ENCODE peak calls at places on chromosomes 1 and 21, in eight cellular contexts. E is neural progenitor cell, C is bronchial epithelial cell, X is adrenal gland, U is choroid plexus epithelial cell, D is cardiac muscle cell, B is vagina, Z is fibroblast of pulmonary artery. I is an unnamed sample.

GRCh38 chr1:37434292-37434907 is 40.0 kb upstream of the ZC3H12A start:
- DNase-seq in E (peak), C (no peak), X (peak), U (peak), D (peak), B (no peak), Z (peak), I (peak)

GRCh38 chr1:159005161-159005560 is 4.5 kb upstream of the IFI16 start:
- DNase-seq in E (no peak), C (no peak), X (no peak), U (no peak), D (no peak), B (no peak), Z (peak), I (no peak)

GRCh38 chr1:8154621-8155052 is 128.5 kb upstream of the ERRFI1 start:
- DNase-seq in E (peak), C (peak), X (no peak), U (peak), D (peak), B (no peak), Z (peak), I (peak)

GRCh38 chr1:240136402-240136801 is 44.7 kb downstream of the FMN2 start:
- DNase-seq in E (no peak), C (no peak), X (no peak), U (no peak), D (no peak), B (no peak), Z (no peak), I (no peak)

GRCh38 chr1:79283451-79283850 is 276.9 kb upstream of the ADGRL4 start:
- DNase-seq in E (no peak), C (no peak), X (no peak), U (no peak), D (no peak), B (no peak), Z (no peak), I (no peak)

GRCh38 chr1:206705187-206705586 is 20.5 kb downstream of the MAPKAPK2 start:
- DNase-seq in E (peak), C (peak), X (peak), U (peak), D (peak), B (no peak), Z (peak), I (peak)

GRCh38 chr1:7026188-7026587 is 240.9 kb downstream of the CAMTA1 start:
- DNase-seq in E (no peak), C (peak), X (no peak), U (no peak), D (no peak), B (no peak), Z (no peak), I (no peak)

GRCh38 chr1:30447701-30448100 is 275.7 kb downstream of the MATN1 start:
- DNase-seq in E (no peak), C (no peak), X (no peak), U (no peak), D (no peak), B (peak), Z (no peak), I (no peak)

GRCh38 chr1:37056201-37056764 is 22.0 kb upstream of the GRIK3 start:
- DNase-seq in E (peak), C (no peak), X (no peak), U (no peak), D (no peak), B (no peak), Z (no peak), I (no peak)

GRCh38 chr1:113042336-113043143 is 30.5 kb upstream of the LRIG2 start:
- DNase-seq in E (peak), C (peak), X (peak), U (peak), D (peak), B (no peak), Z (peak), I (peak)

GRCh38 chr1:44507490-44508396 is 102.7 kb downstream of the RNF220 start:
- DNase-seq in E (peak), C (no peak), X (no peak), U (no peak), D (no peak), B (no peak), Z (no peak), I (no peak)

GRCh38 chr1:167689569-167689925 is 32.2 kb upstream of the MPZL1 start:
- DNase-seq in E (no peak), C (no peak), X (no peak), U (no peak), D (no peak), B (no peak), Z (no peak), I (no peak)

GRCh38 chr1:243642936-243643335 is 207.1 kb downstream of the AKT3 start:
- DNase-seq in E (no peak), C (peak), X (no peak), U (peak), D (peak), B (no peak), Z (peak), I (peak)

GRCh38 chr1:167289063-167289442 is 68.4 kb downstream of the POU2F1 start:
- DNase-seq in E (no peak), C (no peak), X (no peak), U (no peak), D (no peak), B (no peak), Z (no peak), I (no peak)

DNA sequence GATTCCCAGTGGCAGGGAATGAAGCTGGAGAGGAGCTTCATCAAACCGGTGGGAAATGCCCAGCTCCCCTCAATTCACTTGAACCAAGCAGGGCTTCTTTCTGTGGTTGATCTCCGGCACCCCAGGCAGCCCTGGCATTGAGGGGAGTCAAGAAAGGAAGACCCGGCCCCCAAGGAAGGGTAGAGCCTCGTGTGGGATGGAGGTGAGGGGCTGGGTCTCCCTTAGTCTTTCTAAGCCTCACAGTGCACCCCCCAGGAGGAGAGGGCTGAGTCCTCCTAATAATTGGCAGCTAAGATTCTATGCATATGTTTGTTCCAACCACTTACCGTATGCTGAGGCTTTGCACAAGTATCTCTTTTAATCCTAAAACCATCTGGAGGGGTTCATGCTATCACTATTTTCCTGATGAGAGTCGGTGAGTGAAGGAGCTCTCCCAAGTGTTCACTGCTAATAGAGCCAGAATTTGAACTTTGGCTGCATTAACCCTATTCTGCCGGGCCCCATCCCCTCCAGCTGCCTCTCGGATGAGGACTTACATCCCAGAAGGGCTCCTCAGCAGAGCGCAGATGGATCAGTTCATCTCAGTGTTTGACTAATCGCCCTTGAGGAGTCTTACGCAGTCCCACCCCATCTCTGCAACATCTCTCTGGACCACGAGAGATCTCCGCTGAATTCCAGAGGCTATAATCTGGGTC is 33.1 kb upstream of the TMEM51 start:
- DNase-seq in E (no peak), C (no peak), X (no peak), U (no peak), D (no peak), B (no peak), Z (no peak), I (no peak)
- TF ChIP-seq CTCF in E (no peak), C (no peak), X (no peak), U (no peak), D (no peak), B (no peak), Z (no peak), I (no peak)

GRCh38 chr21:26070822-26071425 is 99.6 kb downstream of the APP start:
- DNase-seq in E (peak), C (peak), X (peak), U (peak), D (peak), B (no peak), Z (peak), I (peak)
- H3K4me3 ChIP-seq in E (no peak), C (no peak), X (no peak), U (peak), D (no peak), B (peak), Z (no peak), I (peak)

DNA sequence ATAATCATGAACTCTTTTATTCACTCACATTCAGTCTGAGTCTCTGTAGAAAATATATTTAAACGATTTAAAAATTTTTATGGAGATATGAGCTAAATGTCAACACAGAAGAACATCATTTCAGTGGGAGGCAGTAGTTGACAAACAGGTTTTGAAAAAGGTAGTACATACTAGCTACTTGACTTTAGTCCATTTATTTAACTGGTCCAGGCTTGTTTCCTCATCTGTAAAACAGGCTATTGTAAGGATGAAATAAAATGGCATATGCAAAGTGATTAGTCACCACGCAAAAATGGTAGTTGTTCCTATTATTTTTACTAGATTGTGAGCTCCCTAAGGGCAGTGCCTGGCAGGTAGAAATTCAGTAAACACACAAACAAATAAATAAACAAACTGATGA is 75.2 kb downstream of the NTPCR start:
- DNase-seq in E (no peak), C (peak), X (no peak), U (no peak), D (no peak), B (no peak), Z (no peak), I (no peak)
- TF ChIP-seq CTCF in E (no peak), C (no peak), X (no peak), U (no peak), D (no peak), B (no peak), Z (no peak), I (no peak)

GRCh38 chr1:156096640-156097391 is 14.6 kb upstream of the MEX3A start:
- DNase-seq in E (peak), C (peak), X (peak), U (peak), D (peak), B (no peak), Z (peak), I (peak)
- H3K4me3 ChIP-seq in E (no peak), C (no peak), X (no peak), U (no peak), D (no peak), B (peak), Z (no peak), I (no peak)

DNA sequence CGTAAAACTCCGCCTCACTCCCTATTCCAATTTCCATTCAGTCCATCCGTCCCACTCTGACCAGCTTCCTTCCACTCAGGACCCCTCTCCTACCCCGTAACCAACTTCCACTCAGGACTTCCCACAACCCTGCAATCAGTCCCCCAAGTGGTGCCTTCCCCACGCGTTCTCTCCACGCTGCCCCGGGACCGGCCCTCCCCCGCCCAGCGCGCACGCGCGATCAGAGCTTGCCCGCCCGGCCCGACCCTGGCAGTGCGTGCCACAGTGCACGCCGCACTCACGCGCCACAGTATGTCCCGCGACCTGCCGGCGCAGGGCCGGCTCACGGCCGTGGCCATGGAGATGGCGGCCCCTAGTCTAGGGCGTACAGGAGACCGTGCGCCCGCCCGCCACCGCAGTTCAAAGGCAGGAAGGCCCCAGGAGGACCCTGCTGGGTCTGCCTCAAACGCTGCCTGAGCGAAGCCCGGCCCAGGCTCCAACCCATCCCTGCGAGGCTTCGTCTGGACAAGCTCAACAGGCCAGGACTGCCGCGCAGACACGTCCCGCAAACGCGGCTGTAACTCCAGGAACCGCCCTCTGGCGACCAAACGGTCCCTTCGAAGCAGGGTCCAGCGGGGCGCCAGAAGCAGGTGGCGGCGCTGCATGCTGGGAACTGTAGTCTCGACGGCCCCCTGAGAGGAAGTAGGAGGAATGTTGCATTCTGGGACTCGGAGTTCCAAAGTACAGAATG is at the start of gene NDC1:
- DNase-seq in E (peak), C (peak), X (peak), U (peak), D (peak), B (peak), Z (peak), I (peak)
- TF ChIP-seq CTCF in E (peak), C (peak), X (no peak), U (no peak), D (peak), B (no peak), Z (no peak), I (peak)

GRCh38 chr1:172427191-172427590 is 6.7 kb downstream of the C1orf105 start:
- DNase-seq in E (no peak), C (no peak), X (no peak), U (no peak), D (no peak), B (no peak), Z (no peak), I (no peak)
- H3K4me3 ChIP-seq in E (no peak), C (no peak), X (no peak), U (no peak), D (no peak), B (no peak), Z (no peak), I (no peak)

DNA sequence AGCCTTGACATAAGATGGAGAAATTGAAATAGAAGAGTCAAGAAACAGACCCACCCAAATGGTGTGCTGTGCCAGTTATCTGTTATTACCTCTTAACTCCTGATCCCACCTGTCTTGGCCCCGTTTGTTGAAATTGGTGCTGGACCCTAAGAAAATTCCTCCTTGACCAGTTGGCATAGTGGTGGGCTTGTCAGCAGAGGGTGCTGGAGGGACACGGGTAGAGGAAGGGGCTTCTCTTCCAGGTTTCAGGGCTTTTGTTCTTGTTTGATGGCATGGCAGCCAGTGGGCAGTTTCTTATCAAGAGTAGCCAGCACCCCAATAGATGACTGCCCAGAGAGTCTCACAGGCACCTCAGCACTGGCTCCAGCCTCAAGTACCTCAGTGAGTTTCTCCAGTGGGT is 51.6 kb downstream of the PCBP3 start:
- DNase-seq in E (peak), C (no peak), X (no peak), U (peak), D (no peak), B (no peak), Z (no peak), I (no peak)
- TF ChIP-seq CTCF in E (peak), C (no peak), X (no peak), U (peak), D (peak), B (no peak), Z (peak), I (peak)

DNA sequence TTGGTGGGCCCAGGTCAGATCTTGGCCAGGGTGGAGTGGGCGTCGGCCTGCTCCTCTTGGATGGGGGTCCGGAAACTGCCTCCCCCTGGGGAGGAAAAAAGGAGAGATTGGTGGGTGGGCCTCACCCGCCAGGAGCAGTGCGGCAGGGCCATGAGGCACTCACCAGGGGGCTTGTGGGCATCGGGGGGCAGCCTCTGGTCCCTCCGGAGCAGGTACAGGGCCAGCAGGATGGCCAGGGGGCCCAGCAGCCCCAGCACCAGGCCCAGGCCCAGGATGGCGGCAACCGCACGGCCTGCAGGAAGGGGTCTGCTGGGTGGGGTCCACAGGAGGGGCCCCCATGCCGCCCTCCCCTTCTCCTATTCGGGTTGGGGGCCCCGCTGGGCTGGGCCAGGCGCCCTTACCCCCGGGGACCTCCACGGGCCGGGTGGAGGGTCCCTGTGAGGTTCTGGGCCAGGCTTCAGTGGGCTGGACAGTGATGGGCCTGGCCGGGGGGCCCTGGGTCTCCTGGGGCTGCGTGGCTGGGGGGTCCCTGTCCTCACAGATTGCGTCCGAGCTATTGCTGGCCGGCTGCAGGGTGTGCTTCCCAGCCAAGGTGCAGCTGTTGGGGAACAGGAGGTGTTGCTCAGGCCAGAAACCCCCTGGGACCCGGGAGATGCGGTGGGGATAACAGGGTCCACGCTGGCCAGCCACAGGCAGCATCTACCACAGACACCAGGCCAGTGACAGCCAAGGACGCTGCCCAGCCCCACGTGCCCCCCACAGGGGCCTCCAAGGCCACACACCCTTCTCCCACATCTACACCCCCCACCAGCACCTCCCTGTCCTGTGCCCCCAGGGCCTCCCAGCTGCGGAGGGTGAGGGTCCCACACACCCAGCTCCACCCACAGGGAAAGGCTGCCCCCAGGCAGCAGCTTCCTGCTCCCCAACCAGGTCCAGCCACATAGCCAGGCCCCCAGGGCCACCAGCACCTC is 2.1 kb downstream of the TNFRSF4 start:
- DNase-seq in E (no peak), C (no peak), X (no peak), U (no peak), D (no peak), B (no peak), Z (no peak), I (no peak)
- H3K4me3 ChIP-seq in E (no peak), C (no peak), X (no peak), U (no peak), D (no peak), B (peak), Z (no peak), I (no peak)

GRCh38 chr21:30408782-30409494 is 13.1 kb downstream of the KRTAP13-1 start:
- DNase-seq in E (peak), C (peak), X (peak), U (peak), D (peak), B (no peak), Z (peak), I (peak)
- TF ChIP-seq CTCF in E (peak), C (peak), X (no peak), U (peak), D (peak), B (no peak), Z (peak), I (peak)

I was measured in astrocyte of the spinal cord.